ENCODE peak calls at places on chromosome 13, in eight cellular contexts. O, R, Z, L, T, B, Y and G are unnamed samples.

GRCh38 chr13:74206061-74206561 is 71.9 kb upstream of the KLF12 start:
- DNase-seq in O (no peak), R (peak; percentile 32), B (no peak), Z (no peak), T (no peak), Y (peak; percentile 77), L (no peak), G (no peak)

GRCh38 chr13:24267283-24267682 is 42.1 kb upstream of the C1QTNF9 start:
- DNase-seq in T (peak; percentile 27), Z (peak; percentile 56), R (no peak), L (no peak), O (peak; percentile 41), Y (no peak), B (no peak), G (no peak)

GRCh38 chr13:94673841-94674240 is 38.5 kb downstream of the SOX21 start:
- DNase-seq in T (no peak), O (no peak), R (peak; percentile 57), L (no peak), Z (no peak), B (no peak), Y (no peak), G (no peak)

GRCh38 chr13:20109037-20109436 is 51.8 kb downstream of the GJA3 start:
- DNase-seq in B (no peak), R (no peak), Y (no peak), Z (no peak), T (no peak), O (no peak), L (no peak), G (no peak)

GRCh38 chr13:90686438-90686837 is 661.0 kb upstream of the MIR17HG start:
- DNase-seq in L (no peak), T (peak; percentile 4), O (no peak), Y (peak; percentile 4), Z (no peak), R (no peak), B (no peak), G (no peak)

GRCh38 chr13:44815507-44816074 is 173.7 kb downstream of the NUFIP1 start:
- DNase-seq in Y (peak; percentile 92), R (peak; percentile 41), L (peak; percentile 43), T (no peak), Z (no peak), O (no peak), B (peak; percentile 65), G (no peak)

GRCh38 chr13:47076536-47076935 is 179.7 kb upstream of the HTR2A start:
- DNase-seq in B (no peak), Y (no peak), Z (no peak), O (no peak), L (no peak), R (no peak), T (no peak), G (no peak)

GRCh38 chr13:93859666-93860065 is 619.8 kb downstream of the DCT start:
- DNase-seq in B (no peak), T (no peak), Y (peak; percentile 38), Z (no peak), L (no peak), R (no peak), O (no peak), G (no peak)

GRCh38 chr13:33087091-33087490 is 70.9 kb downstream of the KL start:
- DNase-seq in L (no peak), Y (no peak), Z (no peak), O (no peak), T (no peak), R (no peak), B (no peak), G (no peak)

GRCh38 chr13:79508224-79508961 is 27.4 kb downstream of the NDFIP2 start:
- DNase-seq in R (no peak), Z (no peak), Y (no peak), L (no peak), T (no peak), O (no peak), B (no peak), G (no peak)

GRCh38 chr13:53004605-53005004 is 24.0 kb upstream of the OLFM4 start:
- DNase-seq in B (no peak), Z (no peak), L (no peak), Y (no peak), O (no peak), T (no peak), R (peak; percentile 16), G (no peak)

GRCh38 chr13:58744686-58745085 is 1113.1 kb downstream of the PCDH17 start:
- DNase-seq in O (no peak), L (no peak), Z (no peak), Y (no peak), B (no peak), R (no peak), T (no peak), G (no peak)

GRCh38 chr13:30443957-30444404 is 21.7 kb downstream of the UBE2L5 start:
- DNase-seq in L (no peak), O (no peak), Y (no peak), R (no peak), B (no peak), Z (no peak), T (no peak), G (no peak)

GRCh38 chr13:102679449-102680132 is 15.3 kb downstream of the METTL21C start:
- DNase-seq in R (no peak), T (no peak), O (no peak), L (no peak), Y (no peak), Z (no peak), B (no peak), G (no peak)

GRCh38 chr13:102183509-102184182 is 218.2 kb downstream of the FGF14 start:
- DNase-seq in B (no peak), R (no peak), L (no peak), O (no peak), Y (no peak), Z (no peak), T (no peak), G (no peak)

GRCh38 chr13:27621366-27622101 is at the start of gene POLR1D:
- DNase-seq in O (peak; percentile 79), R (peak; percentile 90), B (peak; percentile 85), Y (no peak), Z (peak; percentile 84), L (peak; percentile 67), T (peak; percentile 80), G (peak; percentile 89)

GRCh38 chr13:36915891-36916640 is 4.0 kb downstream of the SMAD9 start:
- DNase-seq in Z (no peak), O (no peak), B (no peak), L (no peak), Y (no peak), T (no peak), R (no peak), G (no peak)

GRCh38 chr13:107600986-107601385 is 614.4 kb downstream of the LIG4 start:
- DNase-seq in O (no peak), L (no peak), Y (no peak), R (no peak), B (no peak), T (no peak), Z (no peak), G (no peak)

GRCh38 chr13:63085851-63086250 is 1670.2 kb upstream of the PCDH20 start:
- DNase-seq in R (peak; percentile 18), Z (no peak), T (no peak), O (no peak), L (no peak), B (no peak), Y (no peak), G (no peak)

GRCh38 chr13:94419304-94419943 is 60.1 kb downstream of the DCT start:
- DNase-seq in Z (peak; percentile 43), O (no peak), B (no peak), R (no peak), L (no peak), T (no peak), Y (peak; percentile 15), G (no peak)

GRCh38 chr13:98299954-98300350 is 122.9 kb upstream of the RNF113B start:
- DNase-seq in R (no peak), B (no peak), Y (no peak), Z (no peak), T (no peak), L (no peak), O (no peak), G (no peak)
- H3K4me3 ChIP-seq in R (no peak overlapping the region), B (no peak overlapping the region), Y (no peak overlapping the region), Z (no peak overlapping the region), T (no peak overlapping the region), L (no peak overlapping the region), O (no peak overlapping the region), G (no peak overlapping the region)

DNA sequence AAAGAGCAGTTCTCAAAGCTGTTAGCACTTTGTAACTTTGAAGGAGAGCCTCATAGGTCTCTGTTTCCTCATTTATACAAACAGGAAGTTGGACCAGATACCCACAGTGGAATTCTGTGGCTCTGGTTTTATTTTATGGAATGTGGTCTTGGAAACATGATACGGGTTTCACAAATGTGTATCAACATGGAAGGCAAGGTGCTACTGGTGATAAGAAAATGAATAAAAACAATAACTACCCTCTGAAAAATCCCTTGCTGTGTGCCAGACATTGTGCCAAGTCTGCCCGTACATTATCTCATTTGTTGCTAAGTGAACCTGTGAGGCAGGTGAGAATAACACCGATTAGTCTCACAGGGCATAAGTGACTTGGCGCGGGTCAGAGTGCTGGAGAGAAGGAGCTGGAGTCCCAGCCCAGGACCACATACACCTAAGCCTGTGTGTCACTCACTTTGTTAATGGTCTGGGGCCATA is 45.0 kb upstream of the RNF113B start:
- DNase-seq in Y (no peak), Z (no peak), R (no peak), O (no peak), T (no peak), L (no peak), B (no peak), G (no peak)
- H3K27ac ChIP-seq in Y (no peak overlapping the region), Z (no peak overlapping the region), R (no peak overlapping the region), O (no peak overlapping the region), T (no peak overlapping the region), L (no peak overlapping the region), B (no peak overlapping the region), G (no peak overlapping the region)

DNA sequence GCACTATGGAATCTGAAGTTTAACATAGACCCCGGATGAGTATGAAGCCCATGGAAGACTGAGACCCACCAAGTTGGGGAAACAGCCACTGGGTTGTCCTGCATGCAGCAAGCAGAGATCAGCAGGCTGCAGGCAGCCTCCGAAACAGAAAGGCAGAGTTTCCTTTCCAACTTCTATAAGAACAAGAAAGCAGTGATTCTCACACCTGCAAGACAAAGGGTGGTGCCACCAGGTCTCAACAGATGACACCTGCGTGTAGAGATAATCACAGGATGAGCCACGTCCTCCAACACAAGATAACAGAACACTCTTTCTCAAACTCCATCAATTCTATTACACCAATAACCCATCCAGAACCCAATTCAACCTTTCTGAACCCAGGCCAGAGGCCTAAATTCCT is 457.9 kb downstream of the FOXO1 start:
- DNase-seq in T (no peak), Y (no peak), O (no peak), Z (no peak), L (no peak), R (no peak), B (no peak), G (no peak)
- H3K4me3 ChIP-seq in T (no peak overlapping the region), Y (no peak overlapping the region), O (no peak overlapping the region), Z (no peak overlapping the region), L (no peak overlapping the region), R (no peak overlapping the region), B (no peak overlapping the region), G (no peak overlapping the region)

GRCh38 chr13:72180253-72180952 is 313.4 kb upstream of the DACH1 start:
- DNase-seq in O (no peak), L (no peak), Y (no peak), Z (no peak), T (no peak), R (peak; percentile 8), B (no peak), G (no peak)

GRCh38 chr13:72185756-72186155 is 318.8 kb upstream of the DACH1 start:
- DNase-seq in R (no peak), T (no peak), Y (no peak), L (no peak), Z (no peak), O (no peak), B (no peak), G (no peak)

GRCh38 chr13:72186730-72187422 is 319.9 kb upstream of the DACH1 start:
- DNase-seq in O (no peak), T (no peak), B (no peak), Z (no peak), R (no peak), L (no peak), Y (no peak), G (no peak)

GRCh38 chr13:72181661-72182060 is 314.7 kb upstream of the DACH1 start:
- DNase-seq in L (no peak), B (no peak), Y (no peak), Z (no peak), R (no peak), O (no peak), T (no peak), G (no peak)
- H3K27ac ChIP-seq in L (no peak overlapping the region), B (no peak overlapping the region), Y (no peak overlapping the region), Z (no peak overlapping the region), R (no peak overlapping the region), O (no peak overlapping the region), T (no peak overlapping the region), G (no peak overlapping the region)